ENCODE peak calls at places on chromosomes 16 and 17, in seven cellular contexts. O is left ventricle myocardium inferior, Z is lung, W is thoracic aorta, A is tibial artery, F is progenitor cell of endocrine pancreas, M is transverse colon. V is an unnamed sample.

GRCh38 chr17:31511176-31511540 is 119.7 kb downstream of the RAB11FIP4 start:
- DNase-seq in O (no peak), A (no peak), Z (no peak), W (no peak), M (peak; percentile 57), F (no peak), V (no peak)

GRCh38 chr17:49952209-49952911 is 16.6 kb upstream of the DLX4 start:
- DNase-seq in W (peak; percentile 25), A (peak; percentile 84), F (peak; percentile 89), M (peak; percentile 82), O (peak; percentile 69), Z (peak; percentile 81), V (peak; percentile 86)

GRCh38 chr16:65731840-65732239 is 610.0 kb upstream of the CDH11 start:
- DNase-seq in W (no peak), M (no peak), Z (no peak), F (no peak), O (no peak), A (no peak), V (no peak)

GRCh38 chr16:3509470-3509928 is 8.7 kb downstream of the CLUAP1 start:
- DNase-seq in W (no peak), M (peak; percentile 63), O (no peak), F (no peak), A (no peak), Z (no peak), V (no peak)

GRCh38 chr17:57956311-57957119 is 1.3 kb upstream of the CUEDC1 start:
- DNase-seq in M (no peak), A (no peak), F (no peak), O (no peak), Z (no peak), W (no peak), V (no peak)

GRCh38 chr16:65737831-65738230 is 616.0 kb upstream of the CDH11 start:
- DNase-seq in Z (no peak), W (no peak), O (no peak), F (no peak), M (no peak), A (no peak), V (no peak)

GRCh38 chr17:74882517-74883240 is 9.9 kb upstream of the FDXR start:
- DNase-seq in W (no peak), O (no peak), A (no peak), Z (no peak), F (no peak), M (no peak), V (no peak)

GRCh38 chr16:19769239-19769638 is 51.2 kb downstream of the IQCK start:
- DNase-seq in Z (no peak), O (no peak), M (no peak), A (no peak), W (no peak), F (no peak), V (no peak)

GRCh38 chr17:28712037-28712704 is 483 bp upstream of the PROCA1 start:
- DNase-seq in F (no peak), A (peak; percentile 38), O (peak; percentile 63), M (peak; percentile 56), W (no peak), Z (no peak), V (no peak)
- TF ChIP-seq CTCF in F (peak; percentile 15), A (no peak), O (no peak), M (no peak), W (no peak), Z (no peak), V (no peak)

GRCh38 chr17:2438823-2439222 is 38.0 kb upstream of the MNT start:
- DNase-seq in A (no peak), M (no peak), Z (no peak), O (no peak), W (no peak), F (no peak), V (no peak)
- TF ChIP-seq CTCF in A (no peak), M (no peak), Z (no peak), O (no peak), W (no peak), F (no peak), V (no peak)

GRCh38 chr16:57432505-57432904 is 14.7 kb downstream of the CIAPIN1 start:
- DNase-seq in F (no peak), O (no peak), Z (no peak), M (no peak), W (no peak), A (no peak), V (no peak)

GRCh38 chr16:57430955-57431354 is 16.2 kb downstream of the CIAPIN1 start:
- DNase-seq in M (no peak), F (no peak), W (no peak), A (no peak), Z (no peak), O (no peak), V (no peak)

GRCh38 chr16:57435838-57436237 is 11.3 kb downstream of the CIAPIN1 start:
- DNase-seq in A (no peak), Z (no peak), M (no peak), F (no peak), O (no peak), W (no peak), V (no peak)

GRCh38 chr16:57432989-57433388 is 14.2 kb downstream of the CIAPIN1 start:
- DNase-seq in F (no peak), M (no peak), A (no peak), W (no peak), Z (no peak), O (no peak), V (no peak)

GRCh38 chr16:57434003-57434402 is 13.2 kb downstream of the CIAPIN1 start:
- DNase-seq in O (no peak), A (no peak), W (no peak), Z (no peak), F (no peak), M (no peak), V (no peak)
- TF ChIP-seq CTCF in O (no peak), A (no peak), W (no peak), Z (no peak), F (no peak), M (no peak), V (no peak)

DNA sequence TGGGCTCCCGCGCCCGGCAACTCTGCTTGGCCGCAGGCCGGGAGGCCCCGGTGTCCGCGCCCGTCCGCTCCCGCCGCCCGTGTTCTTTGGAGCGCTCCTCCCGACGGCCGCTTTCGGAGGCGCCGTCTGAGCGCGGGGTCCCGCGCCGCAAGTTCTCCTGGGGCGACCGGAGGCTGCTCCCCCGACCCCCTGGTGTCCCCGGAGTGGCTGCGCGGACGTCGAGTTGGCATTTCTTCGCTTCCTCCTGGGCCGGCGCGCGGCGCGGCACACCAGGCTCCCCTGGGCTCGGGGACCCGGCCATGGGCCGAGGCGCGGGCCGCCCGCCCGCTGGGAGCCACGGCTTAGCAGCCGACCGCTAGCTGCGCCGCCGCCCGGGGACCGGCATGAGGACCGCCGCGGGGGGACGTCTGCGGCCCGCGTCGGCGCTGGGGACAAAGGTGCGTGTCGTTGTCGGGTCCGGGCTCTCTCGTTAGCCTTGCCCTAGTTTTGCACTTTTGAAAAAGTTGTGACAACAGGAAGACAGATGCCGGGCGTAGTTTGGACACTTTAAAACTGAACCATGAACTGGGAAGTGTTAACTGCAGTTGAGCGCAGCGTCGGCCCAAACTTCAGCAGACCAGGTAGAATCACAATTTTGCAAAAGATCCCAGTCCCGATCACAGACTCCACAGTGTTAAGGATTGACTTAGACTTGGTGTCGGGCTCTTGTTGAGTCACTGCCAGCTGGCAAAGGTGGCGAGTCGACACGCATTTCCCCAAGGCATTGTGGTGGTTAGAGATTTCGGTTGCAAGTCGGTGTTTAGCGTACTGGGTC is 700 bp downstream of the UBN1 start:
- DNase-seq in A (peak; percentile 56), M (peak; percentile 61), W (no peak), Z (peak; percentile 61), O (peak; percentile 47), F (peak; percentile 20), V (peak; percentile 72)
- TF ChIP-seq CTCF in A (no peak), M (no peak), W (no peak), Z (no peak), O (no peak), F (peak; percentile 14), V (no peak)

DNA sequence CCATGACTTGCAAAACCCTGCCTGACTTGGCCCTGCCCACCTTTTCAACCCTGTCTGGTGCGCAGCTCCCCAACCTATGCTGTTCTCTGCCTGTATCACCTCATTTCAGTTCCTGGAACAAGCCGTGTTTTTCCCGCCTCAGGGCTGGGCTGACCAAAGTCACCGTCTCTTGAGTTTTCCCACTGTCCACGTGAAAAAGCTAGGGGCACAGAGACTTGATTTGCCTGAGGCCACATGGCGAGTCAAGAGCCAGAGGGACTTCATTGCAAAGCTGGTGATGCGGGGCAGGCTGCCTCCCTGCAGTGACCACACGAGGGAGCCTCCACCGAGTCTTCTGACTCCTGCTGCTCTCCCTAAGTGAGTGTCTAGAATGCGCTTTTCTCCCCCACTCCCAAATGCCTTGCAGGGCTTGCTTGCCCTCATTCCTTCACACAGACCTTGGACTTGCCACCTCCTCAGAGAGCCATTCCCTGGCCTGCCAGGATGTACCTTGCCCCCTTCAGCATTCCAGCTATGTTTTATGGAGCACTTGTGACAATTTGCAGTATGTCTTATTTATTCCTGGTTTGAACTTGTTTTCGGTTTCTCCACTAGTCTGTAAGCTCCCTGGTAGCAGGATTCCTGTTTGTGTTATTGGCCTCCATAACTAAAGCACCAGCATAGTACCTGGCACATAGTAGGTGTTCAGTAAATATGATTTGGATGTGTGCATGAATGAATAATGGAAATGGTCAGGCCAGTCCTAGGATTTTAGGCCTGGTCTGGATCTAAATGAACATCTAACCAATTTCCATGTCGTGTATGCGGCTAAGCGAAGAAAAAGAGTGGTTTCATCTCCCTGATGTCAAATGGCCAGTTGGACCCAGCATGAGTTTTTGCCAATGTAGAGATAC is 252.3 kb downstream of the SNX29 start:
- DNase-seq in Z (no peak), F (peak; percentile 22), O (peak; percentile 44), W (no peak), A (no peak), M (peak; percentile 80), V (peak; percentile 18)
- TF ChIP-seq CTCF in Z (no peak), F (peak; percentile 77), O (peak; percentile 79), W (peak; percentile 50), A (peak; percentile 26), M (peak; percentile 62), V (peak; percentile 37)

GRCh38 chr17:17109231-17109630 is 67.0 kb downstream of the MPRIP start:
- DNase-seq in M (peak; percentile 59), F (no peak), A (no peak), Z (no peak), O (peak; percentile 14), W (no peak), V (peak; percentile 67)
- TF ChIP-seq CTCF in M (peak; percentile 37), F (no peak), A (no peak), Z (no peak), O (peak; percentile 43), W (no peak), V (peak; percentile 9)

DNA sequence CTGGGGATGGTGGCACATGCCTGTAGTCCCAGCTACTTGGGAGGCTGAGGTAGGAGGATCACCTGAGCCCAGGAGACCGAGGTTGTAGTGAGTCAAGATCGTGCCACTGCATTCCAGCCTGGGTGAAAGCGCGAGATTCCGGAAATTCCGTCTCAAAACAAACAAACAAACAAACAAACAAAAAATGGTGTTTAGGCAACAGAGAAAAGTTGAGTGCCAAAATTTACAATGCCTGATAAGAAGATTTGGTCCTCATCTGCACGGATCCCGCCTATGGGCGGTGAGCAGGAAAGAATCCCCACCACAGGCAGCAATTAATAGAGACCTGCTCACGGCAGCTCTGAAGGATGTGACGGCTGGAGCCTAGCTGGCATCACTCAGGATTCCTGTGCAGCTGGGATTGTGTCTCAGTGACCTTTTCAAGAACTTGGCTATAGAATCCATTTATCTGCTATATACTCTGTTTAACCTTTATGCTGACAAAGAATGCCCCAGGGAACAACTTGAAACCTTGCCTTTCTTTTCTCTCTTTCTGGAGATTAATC is 14.0 kb upstream of the TEX2 start:
- DNase-seq in Z (no peak), M (no peak), O (no peak), F (no peak), A (no peak), W (no peak), V (no peak)
- TF ChIP-seq CTCF in Z (no peak), M (no peak), O (no peak), F (no peak), A (no peak), W (no peak), V (no peak)

V was measured in adrenal gland.